ENCODE peak calls at places on chromosomes 1 and 21, in five cellular contexts. A, E, H, I and Q are unnamed samples.

GRCh38 chr1:201593200-201593828 is 54.4 kb downstream of the NAV1 start:
- DNase-seq in I (no peak), E (no peak), H (no peak), A (no peak), Q (no peak)

GRCh38 chr1:101357444-101357986 is 120.7 kb downstream of the S1PR1 start:
- DNase-seq in H (peak; percentile 37), E (peak; percentile 83), I (peak; percentile 71), A (peak; percentile 85), Q (peak; percentile 88)

GRCh38 chr21:23968008-23968407 is 1639.3 kb downstream of the MRPL39 start:
- DNase-seq in E (no peak), H (no peak), A (no peak), I (no peak), Q (no peak)

GRCh38 chr1:42658880-42659337 is 686 bp downstream of the PPIH start:
- DNase-seq in E (no peak), I (peak; percentile 24), A (no peak), H (no peak), Q (peak; percentile 57)

GRCh38 chr1:42146916-42147320 is 6.3 kb upstream of the GUCA2B start:
- DNase-seq in H (no peak), A (peak; percentile 57), E (peak; percentile 72), I (peak; percentile 51), Q (peak; percentile 87)

GRCh38 chr1:229155472-229155871 is 115.4 kb upstream of the RAB4A start:
- DNase-seq in A (peak; percentile 31), E (peak; percentile 55), I (no peak), H (no peak), Q (no peak)

GRCh38 chr1:247111636-247112478 is 7.7 kb upstream of the ZNF669 start:
- DNase-seq in A (no peak), E (peak; percentile 10), I (peak; percentile 25), H (no peak), Q (peak; percentile 51)

GRCh38 chr1:54274448-54274847 is 74.5 kb downstream of the MRPL37 start:
- DNase-seq in A (no peak), H (no peak), I (no peak), E (no peak), Q (peak; percentile 72)

GRCh38 chr1:9101510-9102146 is 27.3 kb downstream of the GPR157 start:
- DNase-seq in A (peak; percentile 30), I (peak; percentile 63), E (peak; percentile 75), H (peak; percentile 41), Q (peak; percentile 79)

GRCh38 chr1:9561429-9561828 is 22.2 kb downstream of the SLC25A33 start:
- DNase-seq in E (no peak), I (peak; percentile 78), H (peak; percentile 38), A (peak; percentile 36), Q (peak; percentile 98)

GRCh38 chr21:27513825-27514224 is 546.9 kb upstream of the ADAMTS5 start:
- DNase-seq in H (no peak), E (no peak), A (no peak), I (no peak), Q (no peak)

GRCh38 chr1:167617100-167617949 is 12.7 kb upstream of the RCSD1 start:
- DNase-seq in H (no peak), E (peak; percentile 85), I (no peak), A (peak; percentile 76), Q (no peak)

GRCh38 chr1:58619286-58620054 is 42.4 kb upstream of the TACSTD2 start:
- DNase-seq in I (no peak), H (no peak), A (no peak), E (no peak), Q (no peak)

GRCh38 chr1:67103548-67103947 is 31.2 kb downstream of the C1orf141 start:
- DNase-seq in A (no peak), H (no peak), E (no peak), I (no peak), Q (no peak)

GRCh38 chr1:204829133-204829532 is 41.5 kb upstream of the NFASC start:
- DNase-seq in I (no peak), H (peak; percentile 21), E (no peak), A (no peak), Q (peak; percentile 66)

GRCh38 chr1:234972411-234973191 is 156.0 kb downstream of the TOMM20 start:
- DNase-seq in A (peak; percentile 74), H (no peak), E (no peak), I (no peak), Q (no peak)

GRCh38 chr1:221839794-221840395 is 98.0 kb upstream of the DUSP10 start:
- DNase-seq in H (no peak), E (peak; percentile 19), I (peak; percentile 24), A (peak; percentile 79), Q (no peak)

GRCh38 chr1:88237026-88237425 is 447.0 kb upstream of the PKN2 start:
- DNase-seq in H (no peak), I (no peak), E (no peak), A (no peak), Q (peak; percentile 57)

GRCh38 chr1:43706598-43707190 is 642 bp upstream of the ST3GAL3 start:
- DNase-seq in A (no peak), E (no peak), I (peak; percentile 21), H (no peak), Q (peak; percentile 53)

GRCh38 chr1:178634445-178634844 is 90.6 kb upstream of the RALGPS2 start:
- DNase-seq in I (no peak), H (no peak), E (no peak), A (no peak), Q (no peak)

GRCh38 chr1:15833069-15833679 is 14.3 kb upstream of the SPEN start:
- DNase-seq in A (peak; percentile 88), I (no peak), H (no peak), E (no peak), Q (peak; percentile 46)

GRCh38 chr1:200931776-200932175 is 37.1 kb downstream of the INAVA start:
- DNase-seq in H (no peak), I (no peak), E (no peak), A (no peak), Q (no peak)

GRCh38 chr21:27799861-27800260 is 833.0 kb upstream of the ADAMTS5 start:
- DNase-seq in A (no peak), H (no peak), E (no peak), I (no peak), Q (no peak)

GRCh38 chr1:34787461-34788420 is 5.1 kb upstream of the GJA4 start:
- DNase-seq in E (no peak), H (peak; percentile 17), I (no peak), A (peak; percentile 12), Q (peak; percentile 70)

GRCh38 chr21:45474323-45474950 is 67.8 kb downstream of the SLC19A1 start:
- DNase-seq in H (no peak), E (no peak), I (no peak), A (no peak), Q (no peak)

GRCh38 chr1:116741781-116742565 is 12.3 kb upstream of the CD2 start:
- DNase-seq in E (no peak), I (no peak), A (no peak), H (no peak), Q (no peak)

GRCh38 chr1:198480876-198481275 is 59.6 kb downstream of the ATP6V1G3 start:
- DNase-seq in E (no peak), I (no peak), H (no peak), A (no peak), Q (no peak)

GRCh38 chr1:119787776-119788175 is 19.1 kb upstream of the HMGCS2 start:
- DNase-seq in H (no peak), A (no peak), E (no peak), I (no peak), Q (no peak)

GRCh38 chr1:209398330-209398991 is 185.1 kb upstream of the CAMK1G start:
- DNase-seq in H (no peak), A (no peak), E (no peak), I (no peak), Q (no peak)

GRCh38 chr1:61842863-61843514 is 100.7 kb downstream of the PATJ start:
- DNase-seq in A (no peak), E (no peak), H (peak; percentile 29), I (peak; percentile 2), Q (peak; percentile 73)

GRCh38 chr1:160261526-160261877 is 847 bp downstream of the DCAF8 start:
- DNase-seq in H (no peak), A (peak; percentile 88), I (peak; percentile 74), E (peak; percentile 49), Q (peak; percentile 78)

GRCh38 chr1:42784946-42785693 is at the start of gene TMEM269:
- DNase-seq in H (no peak), E (peak; percentile 13), I (no peak), A (peak; percentile 73), Q (no peak)

GRCh38 chr1:198674009-198674408 is 35.2 kb downstream of the PTPRC start:
- DNase-seq in A (no peak), H (no peak), I (no peak), E (no peak), Q (no peak)

GRCh38 chr1:33347650-33347992 is 26.7 kb upstream of the A3GALT2 start:
- DNase-seq in I (peak; percentile 47), H (peak; percentile 59), E (no peak), A (no peak), Q (peak; percentile 60)

GRCh38 chr1:154863702-154864174 is 6.3 kb downstream of the KCNN3 start:
- DNase-seq in E (peak; percentile 68), I (peak; percentile 60), A (peak; percentile 34), H (no peak), Q (peak; percentile 76)

GRCh38 chr1:218705911-218706893 is 361.1 kb downstream of the TGFB2 start:
- DNase-seq in H (no peak), E (no peak), I (peak; percentile 99), A (no peak), Q (no peak)